ENCODE peak calls at places on chromosome 16, in four cellular contexts. One of them, this sample, is unnamed.

GRCh38 chr16:74909665-74910064 is 75.3 kb downstream of the WDR59 start:
- DNase-seq in RWPE1: no peak
- DNase-seq in HFFc6: no peak
- DNase-seq in brain microvascular endothelial cell: no peak
- DNase-seq in this sample: no peak

GRCh38 chr16:68417711-68418301 is 30.5 kb downstream of the SMPD3 start:
- DNase-seq in brain microvascular endothelial cell: no peak
- DNase-seq in HFFc6: no peak
- DNase-seq in RWPE1: peak
- DNase-seq in this sample: peak

GRCh38 chr16:1497014-1497598 is 3.9 kb downstream of the TELO2 start:
- DNase-seq in brain microvascular endothelial cell: no peak
- DNase-seq in HFFc6: no peak
- DNase-seq in RWPE1: no peak
- DNase-seq in this sample: no peak

GRCh38 chr16:89598199-89598598 is 15.2 kb upstream of the DPEP1 start:
- DNase-seq in brain microvascular endothelial cell: peak
- DNase-seq in RWPE1: no peak
- DNase-seq in HFFc6: peak
- DNase-seq in this sample: peak

GRCh38 chr16:80346160-80346632 is 194.6 kb upstream of the DYNLRB2 start:
- DNase-seq in brain microvascular endothelial cell: peak
- DNase-seq in RWPE1: no peak
- DNase-seq in HFFc6: no peak
- DNase-seq in this sample: no peak

GRCh38 chr16:15830832-15831451 is 25.9 kb downstream of the MYH11 start:
- DNase-seq in RWPE1: no peak
- DNase-seq in HFFc6: no peak
- DNase-seq in brain microvascular endothelial cell: no peak
- DNase-seq in this sample: no peak

GRCh38 chr16:53768593-53768992 is 64.6 kb downstream of the FTO start:
- DNase-seq in HFFc6: peak
- DNase-seq in RWPE1: peak
- DNase-seq in brain microvascular endothelial cell: peak
- DNase-seq in this sample: peak

GRCh38 chr16:64304376-64304775 is 817.5 kb downstream of the CDH11 start:
- DNase-seq in HFFc6: no peak
- DNase-seq in RWPE1: no peak
- DNase-seq in brain microvascular endothelial cell: no peak
- DNase-seq in this sample: no peak

GRCh38 chr16:61921373-61921772 is 114.9 kb downstream of the CDH8 start:
- DNase-seq in HFFc6: no peak
- DNase-seq in RWPE1: no peak
- DNase-seq in brain microvascular endothelial cell: no peak
- DNase-seq in this sample: no peak

GRCh38 chr16:67966549-67967182 is 1.8 kb downstream of the SLC12A4 start:
- DNase-seq in HFFc6: peak
- DNase-seq in brain microvascular endothelial cell: no peak
- DNase-seq in RWPE1: no peak
- DNase-seq in this sample: no peak

GRCh38 chr16:1763521-1764511 is 7.5 kb downstream of the NME3 start:
- DNase-seq in brain microvascular endothelial cell: no peak
- DNase-seq in RWPE1: no peak
- DNase-seq in HFFc6: no peak
- DNase-seq in this sample: no peak

GRCh38 chr16:13492046-13492445 is 427.9 kb upstream of the ERCC4 start:
- DNase-seq in RWPE1: no peak
- DNase-seq in HFFc6: no peak
- DNase-seq in brain microvascular endothelial cell: no peak
- DNase-seq in this sample: no peak

GRCh38 chr16:22217890-22218730 is 12.0 kb downstream of the EEF2K start:
- DNase-seq in RWPE1: peak
- DNase-seq in brain microvascular endothelial cell: no peak
- DNase-seq in HFFc6: no peak
- DNase-seq in this sample: peak

GRCh38 chr16:11224894-11225676 is 30.9 kb downstream of the SOCS1 start:
- DNase-seq in brain microvascular endothelial cell: no peak
- DNase-seq in HFFc6: no peak
- DNase-seq in RWPE1: no peak
- DNase-seq in this sample: peak

GRCh38 chr16:6132121-6132520 is 1034.5 kb upstream of the EEF2KMT start:
- DNase-seq in RWPE1: no peak
- DNase-seq in HFFc6: no peak
- DNase-seq in brain microvascular endothelial cell: no peak
- DNase-seq in this sample: no peak

GRCh38 chr16:16127469-16128116 is 95.7 kb downstream of the ABCC6 start:
- DNase-seq in brain microvascular endothelial cell: peak
- DNase-seq in HFFc6: peak
- DNase-seq in RWPE1: peak
- DNase-seq in this sample: peak

GRCh38 chr16:56348168-56349085 is 76.9 kb downstream of the AMFR start:
- DNase-seq in RWPE1: no peak
- DNase-seq in HFFc6: no peak
- DNase-seq in brain microvascular endothelial cell: no peak
- DNase-seq in this sample: no peak

GRCh38 chr16:29821663-29822115 is 1.4 kb downstream of the MVP start:
- DNase-seq in brain microvascular endothelial cell: peak
- DNase-seq in RWPE1: peak
- DNase-seq in HFFc6: peak
- DNase-seq in this sample: no peak

GRCh38 chr16:63614421-63614820 is 1507.4 kb downstream of the CDH11 start:
- DNase-seq in RWPE1: no peak
- DNase-seq in HFFc6: no peak
- DNase-seq in brain microvascular endothelial cell: peak
- DNase-seq in this sample: no peak

GRCh38 chr16:78256686-78257375 is 157.4 kb downstream of the WWOX start:
- DNase-seq in RWPE1: no peak
- DNase-seq in HFFc6: no peak
- DNase-seq in brain microvascular endothelial cell: no peak
- DNase-seq in this sample: no peak

GRCh38 chr16:55982597-55982996 is 107.4 kb upstream of the CES5A start:
- DNase-seq in RWPE1: no peak
- DNase-seq in brain microvascular endothelial cell: no peak
- DNase-seq in HFFc6: no peak
- DNase-seq in this sample: no peak

GRCh38 chr16:29148867-29149272 is 164.0 kb downstream of the LAT start:
- DNase-seq in RWPE1: no peak
- DNase-seq in HFFc6: no peak
- DNase-seq in brain microvascular endothelial cell: no peak
- DNase-seq in this sample: peak

GRCh38 chr16:65601781-65602180 is 479.9 kb upstream of the CDH11 start:
- DNase-seq in RWPE1: no peak
- DNase-seq in HFFc6: no peak
- DNase-seq in brain microvascular endothelial cell: peak
- DNase-seq in this sample: no peak

GRCh38 chr16:56990407-56991286 is 1.3 kb downstream of the NLRC5 start:
- DNase-seq in HFFc6: no peak
- DNase-seq in RWPE1: no peak
- DNase-seq in brain microvascular endothelial cell: no peak
- DNase-seq in this sample: no peak

GRCh38 chr16:89922884-89923639 is at the start of gene TUBB3:
- DNase-seq in HFFc6: peak
- DNase-seq in brain microvascular endothelial cell: peak
- DNase-seq in RWPE1: peak
- DNase-seq in this sample: peak

GRCh38 chr16:22674832-22675191 is 139.2 kb upstream of the HS3ST2 start:
- DNase-seq in RWPE1: no peak
- DNase-seq in brain microvascular endothelial cell: no peak
- DNase-seq in HFFc6: no peak
- DNase-seq in this sample: no peak

GRCh38 chr16:73949574-73950348 is 346.9 kb upstream of the PSMD7 start:
- DNase-seq in HFFc6: peak
- DNase-seq in brain microvascular endothelial cell: peak
- DNase-seq in RWPE1: peak
- DNase-seq in this sample: no peak

GRCh38 chr16:68377667-68378420 is 67.0 kb downstream of the PRMT7 start:
- DNase-seq in brain microvascular endothelial cell: no peak
- DNase-seq in HFFc6: no peak
- DNase-seq in RWPE1: no peak
- DNase-seq in this sample: no peak

GRCh38 chr16:79372504-79373184 is 227.9 kb downstream of the MAF start:
- DNase-seq in brain microvascular endothelial cell: peak
- DNase-seq in RWPE1: peak
- DNase-seq in HFFc6: no peak
- DNase-seq in this sample: peak

GRCh38 chr16:62064173-62064572 is 27.9 kb upstream of the CDH8 start:
- DNase-seq in brain microvascular endothelial cell: no peak
- DNase-seq in HFFc6: no peak
- DNase-seq in RWPE1: no peak
- DNase-seq in this sample: no peak

GRCh38 chr16:50593410-50594139 is 45.4 kb downstream of the NKD1 start:
- DNase-seq in brain microvascular endothelial cell: no peak
- DNase-seq in HFFc6: no peak
- DNase-seq in RWPE1: no peak
- DNase-seq in this sample: no peak

GRCh38 chr16:19245326-19245925 is 40.1 kb upstream of the CLEC19A start:
- DNase-seq in RWPE1: no peak
- DNase-seq in brain microvascular endothelial cell: no peak
- DNase-seq in HFFc6: no peak
- DNase-seq in this sample: no peak
- TF ChIP-seq CTCF in RWPE1: no peak
- TF ChIP-seq CTCF in brain microvascular endothelial cell: no peak
- TF ChIP-seq CTCF in HFFc6: no peak
- TF ChIP-seq CTCF in this sample: no peak

GRCh38 chr16:59045496-59045895 is 311.4 kb upstream of the GOT2 start:
- DNase-seq in HFFc6: no peak
- DNase-seq in RWPE1: no peak
- DNase-seq in brain microvascular endothelial cell: no peak
- DNase-seq in this sample: no peak

GRCh38 chr16:59046335-59046734 is 312.2 kb upstream of the GOT2 start:
- DNase-seq in RWPE1: no peak
- DNase-seq in brain microvascular endothelial cell: no peak
- DNase-seq in HFFc6: peak
- DNase-seq in this sample: no peak

GRCh38 chr16:59047114-59047513 is 313.0 kb upstream of the GOT2 start:
- DNase-seq in RWPE1: no peak
- DNase-seq in HFFc6: no peak
- DNase-seq in brain microvascular endothelial cell: no peak
- DNase-seq in this sample: no peak

GRCh38 chr16:59042296-59042695 is 308.2 kb upstream of the GOT2 start:
- DNase-seq in brain microvascular endothelial cell: no peak
- DNase-seq in RWPE1: no peak
- DNase-seq in HFFc6: no peak
- DNase-seq in this sample: no peak

GRCh38 chr16:59044616-59045015 is 310.5 kb upstream of the GOT2 start:
- DNase-seq in RWPE1: no peak
- DNase-seq in brain microvascular endothelial cell: no peak
- DNase-seq in HFFc6: no peak
- DNase-seq in this sample: no peak
- TF ChIP-seq CTCF in RWPE1: no peak
- TF ChIP-seq CTCF in brain microvascular endothelial cell: no peak
- TF ChIP-seq CTCF in HFFc6: no peak
- TF ChIP-seq CTCF in this sample: no peak

GRCh38 chr16:85959686-85960085 is 60.7 kb downstream of the IRF8 start:
- DNase-seq in RWPE1: no peak
- DNase-seq in HFFc6: no peak
- DNase-seq in brain microvascular endothelial cell: no peak
- DNase-seq in this sample: no peak

GRCh38 chr16:85960486-85961046 is 61.6 kb downstream of the IRF8 start:
- DNase-seq in RWPE1: no peak
- DNase-seq in HFFc6: no peak
- DNase-seq in brain microvascular endothelial cell: no peak
- DNase-seq in this sample: no peak

GRCh38 chr16:85963746-85964370 is 64.9 kb downstream of the IRF8 start:
- DNase-seq in brain microvascular endothelial cell: no peak
- DNase-seq in RWPE1: no peak
- DNase-seq in HFFc6: no peak
- DNase-seq in this sample: no peak

GRCh38 chr16:85965125-85965524 is 66.2 kb downstream of the IRF8 start:
- DNase-seq in HFFc6: no peak
- DNase-seq in RWPE1: no peak
- DNase-seq in brain microvascular endothelial cell: no peak
- DNase-seq in this sample: no peak

DNA sequence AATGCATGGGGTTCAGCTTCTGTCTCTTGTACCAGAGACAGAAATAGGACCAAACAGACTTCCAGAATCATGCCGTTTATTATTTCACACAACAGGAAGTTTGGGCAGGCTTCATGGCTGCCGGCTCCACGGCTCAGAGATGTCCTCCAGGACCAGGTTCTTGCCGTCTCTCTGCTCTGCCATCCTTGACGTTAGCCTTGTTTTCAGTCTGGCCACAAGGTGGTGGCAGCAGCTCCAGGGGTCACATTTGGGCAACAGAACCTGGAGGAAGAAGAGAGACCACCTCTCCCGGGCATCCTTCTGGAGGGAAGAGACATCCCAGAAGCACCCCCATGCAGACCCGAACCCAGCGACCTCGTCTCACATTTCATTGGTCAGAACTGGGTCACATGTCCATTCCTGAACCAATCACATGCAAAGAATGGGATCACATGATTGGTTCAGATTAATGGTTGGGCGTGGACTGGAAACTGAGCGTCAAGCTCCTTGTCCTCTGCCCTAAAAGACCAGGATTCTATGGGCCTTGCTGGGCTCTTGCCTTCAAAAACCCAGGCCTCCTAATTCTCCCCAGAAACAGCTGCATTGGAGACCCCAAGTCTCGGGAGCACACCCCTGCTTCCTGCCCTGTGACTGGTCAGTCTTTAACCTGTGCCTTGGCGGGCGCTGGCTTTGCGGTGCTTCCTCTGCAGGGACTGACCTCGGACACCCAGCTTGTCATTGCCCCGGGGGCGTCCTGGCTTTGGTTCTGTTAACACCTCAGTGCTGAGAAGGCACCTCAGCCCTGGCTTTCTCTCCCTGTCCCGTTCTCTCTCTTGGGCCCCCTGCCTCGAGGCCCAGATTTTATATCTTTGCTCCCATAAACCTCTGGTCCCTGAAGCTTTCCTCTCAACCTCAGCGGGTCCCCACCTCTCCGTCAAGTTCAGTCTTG is 63.3 kb downstream of the IRF8 start:
- DNase-seq in brain microvascular endothelial cell: no peak
- DNase-seq in HFFc6: no peak
- DNase-seq in RWPE1: no peak
- DNase-seq in this sample: no peak
- TF ChIP-seq CTCF in brain microvascular endothelial cell: peak
- TF ChIP-seq CTCF in HFFc6: peak
- TF ChIP-seq CTCF in RWPE1: no peak
- TF ChIP-seq CTCF in this sample: no peak

DNA sequence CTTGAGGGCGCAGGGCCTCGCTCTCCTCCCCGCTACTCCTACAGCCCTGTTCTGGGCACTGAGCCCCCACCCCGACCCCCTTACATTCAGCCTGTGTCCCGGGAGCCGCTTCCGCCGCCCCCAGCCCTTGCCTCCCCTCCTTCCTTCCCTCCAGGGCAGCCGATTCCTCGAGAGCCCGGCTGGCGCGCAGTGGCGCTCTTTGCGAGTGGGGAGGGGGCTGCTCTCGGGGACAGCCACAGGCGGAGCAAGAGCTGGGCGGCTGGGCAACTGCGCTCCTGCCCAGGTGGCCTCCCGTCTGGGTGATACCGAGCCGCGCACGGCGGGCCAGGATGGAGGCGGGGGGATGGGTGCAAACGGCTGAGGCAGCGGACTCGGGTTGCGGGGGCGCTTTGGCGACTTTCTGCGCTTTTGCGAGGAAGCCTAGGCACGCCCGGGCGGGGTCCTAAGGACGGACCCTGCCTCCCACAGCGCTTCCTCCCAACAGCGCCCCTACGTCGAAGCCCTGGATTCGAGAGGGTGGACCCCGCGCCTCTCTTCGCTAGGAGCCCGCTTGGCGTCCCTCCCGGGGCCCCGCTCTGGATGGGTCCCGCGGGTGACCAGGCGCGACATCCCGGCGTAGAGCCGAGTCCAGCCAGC is 1.3 kb downstream of the MMP15 start:
- DNase-seq in RWPE1: no peak
- DNase-seq in brain microvascular endothelial cell: no peak
- DNase-seq in HFFc6: no peak
- DNase-seq in this sample: no peak
- TF ChIP-seq CTCF in RWPE1: no peak
- TF ChIP-seq CTCF in brain microvascular endothelial cell: no peak
- TF ChIP-seq CTCF in HFFc6: no peak
- TF ChIP-seq CTCF in this sample: no peak

This sample was measured in activated CD8-positive, alpha-beta T cell treated with anti-CD3 and anti-CD28 coated beads for 36 hours.